ENCODE peak calls at places on chromosomes 2 and 18, in four cellular contexts. Z is mammary epithelial cell, V is cardiac muscle cell, E is A549. A is an unnamed sample.

GRCh38 chr18:46447792-46448191 is 209.2 kb downstream of the LOXHD1 start:
- DNase-seq in Z (no peak), E (no peak), V (no peak), A (no peak)

GRCh38 chr2:212249451-212249850 is 289.2 kb downstream of the ERBB4 start:
- DNase-seq in Z (no peak), E (no peak), V (no peak), A (no peak)

GRCh38 chr2:209471037-209471436 is 47.2 kb downstream of the MAP2 start:
- DNase-seq in V (no peak), E (no peak), Z (peak; percentile 55), A (no peak)

GRCh38 chr18:9366126-9366714 is 31.6 kb downstream of the TWSG1 start:
- DNase-seq in E (peak; percentile 16), V (peak; percentile 48), Z (peak; percentile 84), A (peak; percentile 81)

GRCh38 chr18:5582849-5583667 is 39.3 kb upstream of the EPB41L3 start:
- DNase-seq in V (peak; percentile 18), Z (no peak), E (no peak), A (peak; percentile 27)

GRCh38 chr2:117963446-117963845 is 50.4 kb downstream of the CCDC93 start:
- DNase-seq in E (no peak), Z (no peak), V (no peak), A (no peak)

GRCh38 chr2:127535941-127536340 is 458 bp downstream of the MYO7B start:
- DNase-seq in E (no peak), Z (no peak), V (no peak), A (no peak)

GRCh38 chr2:202185816-202186221 is 52.6 kb downstream of the SUMO1 start:
- DNase-seq in Z (peak; percentile 46), E (no peak), V (no peak), A (peak; percentile 30)

GRCh38 chr2:20209373-20210109 is 15.4 kb downstream of the SDC1 start:
- DNase-seq in E (no peak), Z (peak; percentile 85), V (no peak), A (peak; percentile 29)

GRCh38 chr2:223956267-223956666 is 996 bp upstream of the MRPL44 start:
- DNase-seq in V (no peak), Z (peak; percentile 87), E (no peak), A (peak; percentile 65)

GRCh38 chr2:223957092-223957851 is at the start of gene MRPL44:
- DNase-seq in Z (peak; percentile 94), V (peak; percentile 97), E (peak; percentile 71), A (peak; percentile 85)

GRCh38 chr2:223954401-223954800 is 2.9 kb upstream of the MRPL44 start:
- DNase-seq in E (no peak), V (no peak), Z (peak; percentile 70), A (no peak)

DNA sequence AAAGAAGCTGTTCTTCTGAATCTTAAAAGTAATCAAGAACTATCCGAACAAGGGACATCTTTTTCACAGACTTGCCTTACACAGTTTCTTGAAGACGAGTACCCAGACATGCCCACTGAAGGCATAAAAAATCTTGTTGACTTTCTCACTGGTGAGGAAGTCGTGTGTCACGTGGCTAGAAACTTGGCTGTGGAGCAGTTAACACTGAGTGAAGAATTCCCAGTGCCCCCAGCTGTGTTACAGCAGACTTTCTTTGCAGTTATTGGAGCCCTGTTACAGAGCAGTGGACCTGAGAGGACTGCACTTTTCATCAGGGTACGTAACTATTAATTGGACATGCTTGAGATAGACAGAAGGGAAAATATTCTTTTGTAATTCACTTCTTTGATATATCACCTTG is 2.4 kb downstream of the MRPL44 start:
- DNase-seq in V (no peak), E (no peak), Z (no peak), A (no peak)
- H3K27ac ChIP-seq in V (no peak overlapping the region), E (no peak overlapping the region), Z (no peak overlapping the region), A (no peak overlapping the region)

GRCh38 chr2:207311316-207312005 is 145.7 kb upstream of the KLF7 start:
- DNase-seq in V (no peak), E (peak; percentile 11), Z (peak; percentile 90), A (peak; percentile 95)
- TF ChIP-seq CTCF in V (peak; percentile 60), E (no peak), Z (peak; percentile 37), A (peak; percentile 63)

GRCh38 chr2:128640166-128640846 is 321.6 kb upstream of the HS6ST1 start:
- DNase-seq in E (no peak), Z (no peak), V (no peak), A (no peak)
- H3K27ac ChIP-seq in E (no peak overlapping the region), Z (no peak overlapping the region), V (no peak overlapping the region), A (no peak overlapping the region)

DNA sequence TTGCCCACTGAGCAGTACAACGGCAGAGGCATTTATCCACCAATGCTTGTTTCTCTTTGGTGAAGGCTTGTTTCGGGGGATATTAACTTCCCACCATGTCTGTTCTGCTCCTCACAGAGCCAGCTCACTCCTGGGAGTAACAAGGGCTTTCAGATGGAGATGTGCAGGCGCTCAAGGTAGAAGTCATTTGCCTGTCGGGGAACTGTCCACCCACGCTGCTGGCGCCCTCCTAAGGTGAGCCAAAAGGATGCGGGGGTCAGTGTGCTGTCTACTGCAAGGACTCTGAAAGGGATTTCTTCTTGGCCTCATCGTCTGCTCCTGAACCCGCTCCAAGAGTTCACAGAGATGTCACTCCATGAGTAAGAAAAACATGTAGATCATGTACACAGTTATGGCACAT is 57.0 kb upstream of the CYRIA start:
- DNase-seq in V (no peak), Z (no peak), E (no peak), A (no peak)
- TF ChIP-seq CTCF in V (no peak), Z (no peak), E (no peak), A (no peak)

GRCh38 chr2:105739408-105739807 is 5.3 kb upstream of the NCK2 start:
- DNase-seq in E (no peak), Z (no peak), V (no peak), A (no peak)

GRCh38 chr2:105741617-105742016 is 3.1 kb upstream of the NCK2 start:
- DNase-seq in E (no peak), V (no peak), Z (no peak), A (no peak)

GRCh38 chr2:105741216-105741615 is 3.5 kb upstream of the NCK2 start:
- DNase-seq in Z (no peak), E (no peak), V (no peak), A (no peak)

GRCh38 chr2:105738658-105739051 is 6.1 kb upstream of the NCK2 start:
- DNase-seq in Z (no peak), V (no peak), E (no peak), A (no peak)

DNA sequence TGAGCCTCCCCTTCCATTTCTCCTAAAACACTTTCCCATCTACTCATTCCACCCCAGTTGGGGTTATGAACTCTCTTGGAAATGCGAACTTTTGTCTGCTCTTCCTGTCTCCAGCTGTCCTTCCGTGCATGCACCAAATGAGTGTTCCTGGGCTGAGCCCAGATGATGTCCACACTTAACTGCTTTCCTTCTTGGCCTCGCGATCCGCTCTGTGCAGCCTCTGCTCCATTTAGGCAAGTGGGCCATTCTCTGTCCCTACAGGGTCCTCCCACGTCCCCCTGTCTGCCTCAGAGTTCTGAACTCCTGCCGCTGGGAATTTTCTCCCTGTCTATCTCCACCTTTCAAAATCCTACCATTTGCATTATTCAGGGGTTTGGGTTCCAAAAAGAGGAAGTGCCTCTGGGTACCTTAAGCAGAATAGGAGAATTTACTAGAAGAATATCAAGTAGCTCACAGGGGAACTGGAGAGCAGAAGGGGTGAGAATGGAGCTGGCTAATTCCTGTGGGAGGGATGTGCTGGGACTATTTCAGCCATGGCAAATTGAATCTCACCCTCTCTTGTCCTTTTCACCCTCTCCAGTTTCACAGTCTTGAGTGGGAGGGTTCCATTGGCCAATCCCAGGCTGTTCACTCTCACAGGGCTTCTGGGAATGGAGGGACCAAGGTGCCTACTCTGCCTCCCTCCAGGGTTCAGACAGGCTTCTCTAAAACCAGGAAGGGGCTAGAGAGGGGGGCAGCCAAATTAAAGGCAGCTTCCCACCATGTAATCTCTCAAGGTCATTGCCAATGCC is 4.6 kb upstream of the NCK2 start:
- DNase-seq in V (no peak), E (no peak), Z (no peak), A (no peak)
- H3K27ac ChIP-seq in V (no peak overlapping the region), E (no peak overlapping the region), Z (no peak overlapping the region), A (no peak overlapping the region)

GRCh38 chr2:172484253-172484652 is 56.9 kb downstream of the ITGA6 start:
- DNase-seq in V (peak; percentile 25), Z (no peak), E (no peak), A (no peak)
- TF ChIP-seq CTCF in V (peak; percentile 42), Z (peak; percentile 16), E (peak; percentile 55), A (peak; percentile 53)

A was measured in foreskin keratinocyte.